ENCODE peak calls at places on chromosomes 12 and 14, in seven cellular contexts. S, R, B, W, J, Q and M are unnamed samples.

GRCh38 chr14:92633724-92634123 is 114.7 kb downstream of the LGMN start:
- DNase-seq in S (peak; percentile 37), J (no peak), W (no peak), B (peak; percentile 54), Q (no peak), R (no peak), M (no peak)

GRCh38 chr12:95328708-95329107 is 111.1 kb downstream of the VEZT start:
- DNase-seq in B (no peak), R (no peak), W (no peak), S (no peak), Q (no peak), J (no peak), M (no peak)

GRCh38 chr12:89971880-89972279 is 263.2 kb upstream of the ATP2B1 start:
- DNase-seq in W (peak; percentile 93), B (no peak), R (no peak), J (no peak), S (no peak), Q (no peak), M (no peak)

GRCh38 chr12:109291531-109292341 is 17.3 kb downstream of the FOXN4 start:
- DNase-seq in J (peak; percentile 14), W (peak; percentile 41), Q (no peak), R (peak; percentile 74), B (peak; percentile 14), S (no peak), M (peak; percentile 55)

GRCh38 chr14:99572173-99572999 is 31.6 kb downstream of the CCDC85C start:
- DNase-seq in B (no peak), S (no peak), W (no peak), J (no peak), Q (no peak), R (no peak), M (no peak)

GRCh38 chr12:114673169-114673833 is 10.7 kb downstream of the TBX3 start:
- DNase-seq in R (no peak), Q (no peak), J (no peak), B (peak; percentile 66), S (no peak), W (peak; percentile 85), M (no peak)

GRCh38 chr12:121538699-121539061 is 42.1 kb downstream of the KDM2B start:
- DNase-seq in Q (peak; percentile 76), S (no peak), J (no peak), W (no peak), R (no peak), B (no peak), M (no peak)

GRCh38 chr12:7411343-7411742 is 32.6 kb downstream of the CD163L1 start:
- DNase-seq in B (no peak), Q (no peak), J (no peak), W (no peak), R (no peak), S (no peak), M (no peak)

GRCh38 chr12:62930546-62931425 is 4.2 kb downstream of the PPM1H start:
- DNase-seq in Q (no peak), S (no peak), R (no peak), J (no peak), W (no peak), B (no peak), M (no peak)

GRCh38 chr12:62933220-62933870 is 1.6 kb downstream of the PPM1H start:
- DNase-seq in B (no peak), R (peak; percentile 36), Q (peak; percentile 74), S (no peak), J (no peak), W (no peak), M (no peak)

GRCh38 chr12:62931481-62931880 is 3.5 kb downstream of the PPM1H start:
- DNase-seq in J (no peak), Q (no peak), B (no peak), W (no peak), R (no peak), S (no peak), M (no peak)

GRCh38 chr12:62933871-62934798 is 815 bp downstream of the PPM1H start:
- DNase-seq in Q (peak; percentile 46), R (peak; percentile 60), B (peak; percentile 7), W (peak; percentile 36), J (no peak), S (peak; percentile 66), M (peak; percentile 25)

GRCh38 chr12:62934799-62935674 is at the start of gene PPM1H:
- DNase-seq in J (no peak), S (peak; percentile 81), Q (peak; percentile 98), B (peak; percentile 2), R (peak; percentile 76), W (peak; percentile 42), M (peak; percentile 66)
- TF ChIP-seq CTCF in J (peak; percentile 67), S (no peak), Q (peak; percentile 92), B (no peak), R (peak; percentile 73), W (peak; percentile 30), M (peak; percentile 69)

GRCh38 chr14:81805785-81806184 is 272.1 kb upstream of the SEL1L start:
- DNase-seq in J (no peak), R (no peak), W (no peak), B (no peak), Q (no peak), S (no peak), M (no peak)

GRCh38 chr14:81797246-81797645 is 263.6 kb upstream of the SEL1L start:
- DNase-seq in J (no peak), B (no peak), W (no peak), R (no peak), S (no peak), Q (no peak), M (no peak)

GRCh38 chr14:81801921-81802320 is 268.3 kb upstream of the SEL1L start:
- DNase-seq in B (no peak), S (no peak), J (no peak), W (no peak), Q (no peak), R (no peak), M (no peak)
- TF ChIP-seq CTCF in B (no peak), S (no peak), J (no peak), W (no peak), Q (no peak), R (no peak), M (no peak)

GRCh38 chr14:104320611-104321086 is 182.3 kb downstream of the KIF26A start:
- DNase-seq in Q (no peak), J (no peak), R (no peak), S (no peak), B (no peak), W (no peak), M (no peak)

GRCh38 chr14:104322531-104323466 is 184.4 kb downstream of the KIF26A start:
- DNase-seq in Q (no peak), W (no peak), R (no peak), S (no peak), B (no peak), J (no peak), M (no peak)

GRCh38 chr14:104321151-104322130 is 183.1 kb downstream of the KIF26A start:
- DNase-seq in Q (no peak), J (no peak), W (no peak), B (no peak), R (no peak), S (no peak), M (no peak)

GRCh38 chr14:104326848-104327247 is 188.5 kb downstream of the KIF26A start:
- DNase-seq in B (no peak), R (no peak), S (no peak), Q (no peak), J (no peak), W (no peak), M (no peak)

DNA sequence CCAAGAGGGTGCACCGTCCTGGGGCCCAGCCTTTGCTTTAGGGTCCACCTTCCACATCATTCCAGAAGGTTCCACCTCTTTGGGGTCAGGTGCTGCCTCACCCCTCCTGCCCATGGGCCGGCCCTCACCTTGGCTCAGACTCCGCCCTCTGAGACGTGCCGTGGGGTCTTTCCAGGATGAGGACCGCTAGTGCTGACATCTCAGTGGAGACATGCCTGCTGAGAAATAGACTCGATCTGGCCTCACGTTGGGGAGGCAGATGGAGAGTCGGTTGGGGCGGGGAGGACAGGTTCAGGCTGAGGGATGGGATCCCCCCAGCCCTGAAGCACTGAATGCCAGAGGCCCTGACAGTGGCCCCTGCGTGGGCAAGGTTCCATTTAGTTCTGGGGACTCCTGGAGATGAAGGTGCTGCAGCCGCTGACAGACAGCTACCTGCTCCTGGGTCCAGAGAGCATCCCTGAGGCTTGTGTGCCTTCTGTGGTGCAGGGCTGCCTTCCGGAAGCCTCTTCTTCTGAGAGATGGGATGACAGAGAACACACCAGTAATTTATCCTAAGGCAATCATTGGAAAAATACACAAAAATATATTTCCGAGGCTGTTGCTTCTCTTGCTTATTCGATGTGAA is 185.3 kb downstream of the KIF26A start:
- DNase-seq in J (no peak), Q (no peak), S (no peak), W (no peak), B (no peak), R (no peak), M (no peak)
- TF ChIP-seq CTCF in J (no peak), Q (no peak), S (no peak), W (no peak), B (no peak), R (no peak), M (no peak)

GRCh38 chr14:54591461-54592245 is 24.7 kb downstream of the SAMD4A start:
- DNase-seq in R (no peak), Q (no peak), W (no peak), B (no peak), J (no peak), S (no peak), M (no peak)

GRCh38 chr14:54593860-54594259 is 26.9 kb downstream of the SAMD4A start:
- DNase-seq in B (peak; percentile 37), W (peak; percentile 29), Q (no peak), J (no peak), S (no peak), R (no peak), M (no peak)

GRCh38 chr14:54589076-54589475 is 22.1 kb downstream of the SAMD4A start:
- DNase-seq in Q (no peak), W (no peak), S (no peak), R (no peak), B (peak; percentile 59), J (no peak), M (no peak)

GRCh38 chr14:54589843-54590242 is 22.9 kb downstream of the SAMD4A start:
- DNase-seq in R (no peak), B (peak; percentile 47), S (no peak), J (no peak), Q (no peak), W (no peak), M (no peak)

GRCh38 chr14:54590481-54590880 is 23.6 kb downstream of the SAMD4A start:
- DNase-seq in Q (no peak), S (no peak), B (no peak), R (no peak), W (no peak), J (no peak), M (no peak)
- TF ChIP-seq CTCF in Q (no peak), S (no peak), B (no peak), R (no peak), W (no peak), J (no peak), M (no peak)

DNA sequence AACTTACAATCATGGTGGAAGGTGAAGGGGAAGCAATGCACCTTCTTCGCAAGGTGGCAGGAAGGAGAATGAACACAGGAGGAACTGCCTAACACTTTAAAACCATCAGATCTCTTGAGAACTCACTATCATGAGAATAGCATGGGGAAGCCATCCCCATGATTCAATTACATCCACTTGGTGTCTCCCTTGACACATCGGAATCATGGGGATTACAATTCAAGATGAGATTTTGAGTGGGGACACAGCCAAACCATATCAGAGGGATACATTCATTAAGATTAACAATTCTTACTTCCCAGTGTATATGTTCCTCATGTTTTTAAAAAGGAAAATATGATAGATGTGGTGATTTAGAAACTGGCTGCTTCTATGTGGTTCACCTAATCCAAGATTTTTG is 117.9 kb downstream of the PDE3A start:
- DNase-seq in W (peak; percentile 51), J (no peak), R (no peak), Q (no peak), S (no peak), B (peak; percentile 51), M (no peak)
- TF ChIP-seq CTCF in W (no peak), J (no peak), R (no peak), Q (no peak), S (no peak), B (peak; percentile 13), M (no peak)

GRCh38 chr12:57546438-57547365 is at the start of gene DCTN2:
- DNase-seq in Q (peak; percentile 96), R (peak; percentile 95), W (peak; percentile 98), B (peak; percentile 96), S (peak; percentile 98), J (peak; percentile 85), M (peak; percentile 86)
- TF ChIP-seq CTCF in Q (peak; percentile 7), R (no peak), W (peak; percentile 23), B (no peak), S (no peak), J (peak; percentile 30), M (peak; percentile 18)